ENCODE peak calls at places on chromosomes 16 and 17, in seven cellular contexts. R is pancreas; M is Caco-2; I is esophagus squamous epithelium; S is NCI-H2227 treated with DMSO at 0.1 percent for 48 hours; T is stimulated activated CD8-positive, alpha-beta memory T cell treated with anti-CD3 and anti-CD28 coated beads, Interleukin-4, amount 100 ng/mL, for 48 hours; Q is NCI-H510A treated with DMSO at 0.1 percent for 48 hours. W is an unnamed sample.

GRCh38 chr17:81583589-81584337 is 31.6 kb upstream of the FAAP100 start:
- DNase-seq in R (no peak), M (no peak), I (no peak), S (no peak), T (no peak), Q (no peak), W (no peak)

GRCh38 chr16:1308977-1309885 is at the start of gene UBE2I:
- DNase-seq in R (peak), M (peak), I (peak), S (peak), T (peak), Q (peak), W (peak)

GRCh38 chr17:83129676-83130075 is 50.3 kb downstream of the METRNL start:
- DNase-seq in R (no peak), M (no peak), I (no peak), S (no peak), T (no peak), Q (no peak), W (no peak)

GRCh38 chr16:72312862-72313261 is 140.9 kb upstream of the PMFBP1 start:
- DNase-seq in R (no peak), M (no peak), I (no peak), S (peak), T (no peak), Q (no peak), W (no peak)

GRCh38 chr17:1949754-1950153 is 75.4 kb downstream of the RTN4RL1 start:
- DNase-seq in R (no peak), M (no peak), I (no peak), S (no peak), T (no peak), Q (no peak), W (no peak)

GRCh38 chr17:8057691-8058114 is 18.8 kb downstream of the ALOX15B start:
- DNase-seq in R (peak), M (peak), I (no peak), S (peak), T (peak), Q (peak), W (no peak)

GRCh38 chr16:13390093-13390985 is 488.9 kb downstream of the SHISA9 start:
- DNase-seq in R (no peak), M (no peak), I (no peak), S (no peak), T (no peak), Q (no peak), W (no peak)

GRCh38 chr17:19384723-19385391 is 2.1 kb downstream of the MFAP4 start:
- DNase-seq in R (no peak), M (no peak), I (no peak), S (no peak), T (peak), Q (peak), W (no peak)

GRCh38 chr17:3732171-3732570 is 8.5 kb downstream of the HASPIN start:
- DNase-seq in R (no peak), M (no peak), I (no peak), S (no peak), T (no peak), Q (no peak), W (no peak)

GRCh38 chr16:82694239-82694874 is 67.6 kb downstream of the CDH13 start:
- DNase-seq in R (no peak), M (no peak), I (no peak), S (no peak), T (no peak), Q (no peak), W (no peak)

GRCh38 chr17:52035336-52035915 is 123.1 kb downstream of the CA10 start:
- DNase-seq in R (no peak), M (no peak), I (no peak), S (no peak), T (no peak), Q (no peak), W (no peak)

GRCh38 chr16:29321000-29321393 is 85.5 kb downstream of the NPIPB11 start:
- DNase-seq in R (no peak), M (no peak), I (no peak), S (no peak), T (no peak), Q (no peak), W (no peak)